ENCODE peak calls at places on chromosomes 3 and 15, in nine cellular contexts. X is esophagus muscularis mucosa, Q is spleen, P is stomach, H is H1, O is GM12878, C is upper lobe of left lung, B is transverse colon, N is endothelial cell of umbilical vein. W is an unnamed sample.

GRCh38 chr3:141644931-141645330 is 93.2 kb upstream of the RNF7 start:
- DNase-seq in C (peak; percentile 92), N (peak; percentile 43), Q (peak; percentile 94), H (peak; percentile 63), O (no peak), P (peak; percentile 85), B (peak; percentile 87), X (no peak), W (peak; percentile 62)

GRCh38 chr15:84108725-84109124 is 126.8 kb upstream of the GOLGA6L4 start:
- DNase-seq in O (no peak), X (no peak), P (no peak), H (no peak), C (no peak), N (no peak), Q (no peak), B (no peak), W (no peak)

GRCh38 chr15:69607101-69607500 is 154.5 kb downstream of the RPLP1 start:
- DNase-seq in O (no peak), C (no peak), N (no peak), B (no peak), H (no peak), Q (no peak), X (no peak), P (no peak), W (no peak)

GRCh38 chr15:76139368-76140068 is 79.7 kb downstream of the TMEM266 start:
- DNase-seq in Q (no peak), C (peak; percentile 38), N (peak; percentile 70), P (peak; percentile 83), X (no peak), H (peak; percentile 65), O (peak; percentile 51), B (peak; percentile 76), W (peak; percentile 72)

GRCh38 chr3:57877116-57877515 is 121.0 kb downstream of the SLMAP start:
- DNase-seq in C (no peak), N (no peak), H (no peak), O (no peak), Q (no peak), P (no peak), B (no peak), X (no peak), W (no peak)

GRCh38 chr3:42804831-42805821 is 836 bp upstream of the HIGD1A start:
- DNase-seq in P (peak; percentile 62), O (no peak), N (no peak), H (no peak), X (no peak), Q (peak; percentile 83), C (peak; percentile 79), B (peak; percentile 35), W (no peak)

GRCh38 chr3:155646128-155646527 is 98.7 kb downstream of the PLCH1 start:
- DNase-seq in N (no peak), X (no peak), P (no peak), B (no peak), H (no peak), Q (no peak), O (no peak), C (no peak), W (no peak)

GRCh38 chr15:53716909-53717878 is 42.3 kb downstream of the WDR72 start:
- DNase-seq in C (no peak), P (no peak), Q (no peak), X (no peak), N (peak; percentile 21), B (no peak), H (no peak), O (no peak), W (no peak)

GRCh38 chr3:35974872-35975271 is 335.5 kb downstream of the ARPP21 start:
- DNase-seq in H (no peak), C (no peak), Q (no peak), O (no peak), B (no peak), P (no peak), X (no peak), N (no peak), W (no peak)

GRCh38 chr15:99605490-99605931 is 39.7 kb downstream of the MEF2A start:
- DNase-seq in H (no peak), P (no peak), C (no peak), Q (peak; percentile 41), N (no peak), O (no peak), X (no peak), B (no peak), W (no peak)

GRCh38 chr15:63583027-63583426 is 14.2 kb upstream of the FBXL22 start:
- DNase-seq in B (no peak), C (no peak), N (no peak), H (no peak), O (no peak), Q (no peak), P (no peak), X (no peak), W (no peak)

GRCh38 chr3:47411696-47412452 is 31.1 kb downstream of the PTPN23 start:
- DNase-seq in P (no peak), H (no peak), C (peak; percentile 76), N (no peak), Q (no peak), B (no peak), X (no peak), O (no peak), W (no peak)

GRCh38 chr15:60399246-60399915 is 1.6 kb upstream of the ANXA2 start:
- DNase-seq in X (no peak), N (no peak), P (no peak), O (no peak), B (no peak), Q (no peak), H (no peak), C (no peak), W (no peak)

GRCh38 chr3:184348057-184348382 is 10.6 kb downstream of the FAM131A start:
- DNase-seq in H (no peak), C (no peak), X (no peak), P (no peak), Q (no peak), O (no peak), N (no peak), B (no peak), W (no peak)

GRCh38 chr3:34238407-34238806 is 440.0 kb downstream of the PDCD6IP start:
- DNase-seq in H (no peak), O (no peak), Q (no peak), N (no peak), X (no peak), B (no peak), C (no peak), P (no peak), W (no peak)

GRCh38 chr15:68410466-68411200 is 21.3 kb downstream of the ITGA11 start:
- DNase-seq in Q (peak; percentile 25), B (no peak), H (no peak), C (peak; percentile 38), P (no peak), O (no peak), N (no peak), X (peak; percentile 85), W (no peak)

GRCh38 chr3:147354621-147355020 is 51.7 kb downstream of the ZIC4 start:
- DNase-seq in Q (no peak), O (no peak), N (no peak), H (no peak), C (peak; percentile 59), P (no peak), X (no peak), B (no peak), W (no peak)

DNA sequence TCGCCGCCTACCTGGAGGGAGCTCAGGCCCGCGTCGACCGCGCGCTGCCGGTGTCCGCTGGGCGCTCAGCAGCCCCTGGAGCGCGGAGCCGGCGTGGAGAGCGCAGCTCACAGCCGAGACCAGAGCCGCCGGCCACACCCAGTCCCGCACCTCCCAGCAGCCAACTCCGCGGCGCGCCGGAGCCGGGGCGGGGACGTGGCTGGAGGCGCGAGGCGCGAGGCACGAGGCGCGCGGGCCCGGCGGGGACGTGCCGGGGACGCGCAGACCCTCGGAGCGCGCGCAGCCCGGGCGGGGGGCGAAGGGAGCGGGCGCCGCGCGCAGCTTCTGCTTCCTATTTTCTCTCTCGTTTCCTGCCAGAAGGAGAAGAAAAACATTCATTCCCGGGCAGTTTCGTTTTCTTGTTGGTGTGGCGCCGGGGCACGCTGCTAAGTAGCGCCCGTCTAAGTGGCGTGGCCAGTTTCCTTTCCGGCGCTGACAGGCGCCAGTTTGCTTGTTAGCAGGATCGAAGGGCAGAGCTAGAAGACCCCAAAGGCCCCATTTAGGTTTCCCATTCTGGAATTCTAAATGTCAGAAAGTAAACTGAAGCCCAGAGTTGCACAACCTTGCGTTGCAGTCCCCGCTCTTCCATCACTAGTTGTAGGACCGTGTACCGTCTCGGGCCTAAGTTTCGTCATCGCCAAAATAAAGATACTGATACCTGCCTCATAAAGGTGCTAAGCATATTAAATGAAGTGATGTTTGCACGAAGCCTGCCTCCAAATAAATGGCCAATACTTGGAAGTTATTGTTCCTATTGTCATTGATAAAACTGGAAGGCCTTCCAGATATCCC is at the start of gene GNB4:
- DNase-seq in Q (peak; percentile 96), X (peak; percentile 93), P (peak; percentile 73), B (peak; percentile 62), C (peak; percentile 97), N (peak; percentile 96), H (peak; percentile 27), O (no peak), W (peak; percentile 49)
- TF ChIP-seq POLR2AphosphoS5 in Q (peak; percentile 89), X (peak; percentile 73), P (peak; percentile 40), B (peak; percentile 31), C (peak; percentile 14), N (peak; percentile 93), H (peak; percentile 26), O (no peak), W (no peak)

GRCh38 chr3:54785976-54786375 is 141.9 kb downstream of the LRTM1 start:
- DNase-seq in N (no peak), O (no peak), H (no peak), X (no peak), Q (no peak), B (no peak), C (no peak), P (no peak), W (no peak)

GRCh38 chr3:54791552-54792156 is 136.2 kb downstream of the LRTM1 start:
- DNase-seq in H (no peak), B (no peak), C (no peak), Q (no peak), N (no peak), X (no peak), O (no peak), P (no peak), W (no peak)

GRCh38 chr3:54792584-54792983 is 135.3 kb downstream of the LRTM1 start:
- DNase-seq in Q (no peak), O (no peak), H (no peak), B (no peak), P (no peak), C (no peak), N (no peak), X (no peak), W (no peak)

GRCh38 chr3:54790046-54790445 is 137.8 kb downstream of the LRTM1 start:
- DNase-seq in Q (no peak), H (no peak), N (no peak), P (no peak), X (no peak), O (no peak), B (no peak), C (no peak), W (no peak)
- TF ChIP-seq POLR2AphosphoS5 in Q (no peak), H (no peak), N (no peak), P (no peak), X (no peak), O (no peak), B (no peak), C (no peak), W (no peak)

GRCh38 chr3:168212664-168213255 is 117.0 kb upstream of the GOLIM4 start:
- DNase-seq in H (no peak), Q (no peak), X (no peak), B (no peak), C (no peak), N (no peak), P (no peak), O (no peak), W (no peak)
- TF ChIP-seq POLR2AphosphoS5 in H (no peak), Q (no peak), X (no peak), B (no peak), C (no peak), N (no peak), P (no peak), O (no peak), W (no peak)

GRCh38 chr3:24374801-24375200 is 119.8 kb downstream of the THRB start:
- DNase-seq in N (no peak), Q (no peak), O (no peak), H (no peak), C (no peak), B (no peak), X (no peak), P (no peak), W (no peak)
- TF ChIP-seq POLR2AphosphoS5 in N (no peak), Q (no peak), O (no peak), H (no peak), C (no peak), B (peak; percentile 18), X (no peak), P (no peak), W (no peak)